ENCODE peak calls at places on chromosomes 6 and 20, in eight cellular contexts. One of them, this sample, is unnamed. For H3K79me2, the result is how much of the 10 kb centered on the place peaks cover.

GRCh38 chr6:28856617-28857000 is 67.2 kb downstream of the TRIM27 start:
- DNase-seq in GM23248: no peak
- DNase-seq in hepatocyte: no peak
- DNase-seq in SK-N-SH: no peak
- DNase-seq in K562: no peak
- DNase-seq in neural progenitor cell: no peak
- DNase-seq in OCI-LY7: peak
- DNase-seq in fibroblast of lung: no peak
- DNase-seq in this sample: no peak

GRCh38 chr6:14283600-14284235 is 166.1 kb downstream of the CD83 start:
- DNase-seq in OCI-LY7: no peak
- DNase-seq in neural progenitor cell: peak
- DNase-seq in GM23248: no peak
- DNase-seq in K562: no peak
- DNase-seq in fibroblast of lung: no peak
- DNase-seq in SK-N-SH: no peak
- DNase-seq in hepatocyte: no peak
- DNase-seq in this sample: no peak

GRCh38 chr20:41179961-41180360 is 42.6 kb downstream of the PLCG1 start:
- DNase-seq in OCI-LY7: no peak
- DNase-seq in SK-N-SH: no peak
- DNase-seq in GM23248: no peak
- DNase-seq in hepatocyte: no peak
- DNase-seq in neural progenitor cell: no peak
- DNase-seq in fibroblast of lung: no peak
- DNase-seq in K562: no peak
- DNase-seq in this sample: no peak

GRCh38 chr6:169589699-169590257 is 112.1 kb downstream of the WDR27 start:
- DNase-seq in OCI-LY7: no peak
- DNase-seq in SK-N-SH: no peak
- DNase-seq in hepatocyte: no peak
- DNase-seq in neural progenitor cell: no peak
- DNase-seq in fibroblast of lung: peak
- DNase-seq in K562: no peak
- DNase-seq in GM23248: peak
- DNase-seq in this sample: no peak

GRCh38 chr6:106103728-106104109 is 17.6 kb downstream of the PRDM1 start:
- DNase-seq in neural progenitor cell: no peak
- DNase-seq in OCI-LY7: no peak
- DNase-seq in K562: peak
- DNase-seq in GM23248: no peak
- DNase-seq in SK-N-SH: no peak
- DNase-seq in fibroblast of lung: no peak
- DNase-seq in hepatocyte: no peak
- DNase-seq in this sample: no peak

GRCh38 chr20:58583141-58583540 is 67.9 kb upstream of the APCDD1L start:
- DNase-seq in SK-N-SH: no peak
- DNase-seq in neural progenitor cell: no peak
- DNase-seq in GM23248: peak
- DNase-seq in fibroblast of lung: peak
- DNase-seq in OCI-LY7: no peak
- DNase-seq in hepatocyte: no peak
- DNase-seq in K562: no peak
- DNase-seq in this sample: peak

GRCh38 chr20:60001027-60001567 is 42.9 kb downstream of the CDH26 start:
- DNase-seq in SK-N-SH: no peak
- DNase-seq in fibroblast of lung: no peak
- DNase-seq in neural progenitor cell: no peak
- DNase-seq in hepatocyte: no peak
- DNase-seq in OCI-LY7: no peak
- DNase-seq in K562: no peak
- DNase-seq in GM23248: no peak
- DNase-seq in this sample: no peak

GRCh38 chr6:79888587-79888986 is 58.8 kb downstream of the ELOVL4 start:
- DNase-seq in OCI-LY7: no peak
- DNase-seq in neural progenitor cell: no peak
- DNase-seq in SK-N-SH: no peak
- DNase-seq in hepatocyte: no peak
- DNase-seq in GM23248: no peak
- DNase-seq in fibroblast of lung: no peak
- DNase-seq in K562: no peak
- DNase-seq in this sample: no peak

DNA sequence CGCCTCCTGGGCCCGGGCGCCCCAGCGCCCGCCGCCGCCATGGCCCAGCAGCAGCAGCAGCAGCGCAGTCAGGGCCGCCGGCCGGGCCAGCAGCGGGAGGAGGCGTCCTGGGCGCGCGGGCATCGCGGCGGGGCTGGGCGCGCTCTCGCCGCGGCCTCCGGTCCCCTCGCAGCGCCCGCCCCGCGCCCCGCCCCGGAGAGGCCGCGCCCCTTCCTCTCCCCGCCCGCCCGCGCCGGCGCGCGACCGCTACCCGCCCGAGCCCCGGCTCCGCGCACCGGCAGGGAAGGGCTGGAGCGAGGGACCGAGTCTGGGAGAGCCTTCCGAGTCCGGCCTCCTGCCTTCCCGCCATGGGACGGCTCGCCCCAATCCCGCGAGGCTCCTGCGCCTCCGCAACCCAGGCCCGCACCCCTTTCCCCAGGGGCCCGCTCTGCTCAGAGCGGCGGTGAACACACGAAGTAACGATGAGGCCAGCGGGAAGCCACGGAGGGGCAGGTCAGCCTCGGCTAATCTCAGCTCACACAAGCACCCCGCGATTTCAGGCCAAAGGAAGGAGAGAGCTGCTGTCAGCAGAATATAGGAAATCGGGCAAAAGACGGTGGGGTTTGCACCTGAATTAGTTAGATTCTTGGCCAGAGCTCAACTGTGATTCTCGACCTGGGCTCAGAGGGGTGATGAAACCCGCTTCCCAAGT is at the start of gene TXNDC5:
- DNase-seq in hepatocyte: peak
- DNase-seq in GM23248: peak
- DNase-seq in fibroblast of lung: peak
- DNase-seq in SK-N-SH: peak
- DNase-seq in OCI-LY7: peak
- DNase-seq in neural progenitor cell: peak
- DNase-seq in K562: peak
- DNase-seq in this sample: peak
- H3K79me2 ChIP-seq in hepatocyte: under half
- H3K79me2 ChIP-seq in GM23248: under half
- H3K79me2 ChIP-seq in fibroblast of lung: under half
- H3K79me2 ChIP-seq in SK-N-SH: under half
- H3K79me2 ChIP-seq in OCI-LY7: under half
- H3K79me2 ChIP-seq in neural progenitor cell: under half
- H3K79me2 ChIP-seq in K562: under half
- H3K79me2 ChIP-seq in this sample: under half

GRCh38 chr6:73586416-73586974 is 65.7 kb upstream of the EEF1A1 start:
- DNase-seq in K562: no peak
- DNase-seq in neural progenitor cell: no peak
- DNase-seq in hepatocyte: no peak
- DNase-seq in fibroblast of lung: peak
- DNase-seq in OCI-LY7: no peak
- DNase-seq in GM23248: peak
- DNase-seq in SK-N-SH: no peak
- DNase-seq in this sample: no peak
- H3K4me3 ChIP-seq in K562: no peak
- H3K4me3 ChIP-seq in neural progenitor cell: no peak
- H3K4me3 ChIP-seq in hepatocyte: no peak
- H3K4me3 ChIP-seq in fibroblast of lung: peak
- H3K4me3 ChIP-seq in OCI-LY7: peak
- H3K4me3 ChIP-seq in GM23248: peak
- H3K4me3 ChIP-seq in SK-N-SH: no peak
- H3K4me3 ChIP-seq in this sample: peak

GRCh38 chr6:30206799-30207618 is 6.2 kb downstream of the TRIM26 start:
- DNase-seq in neural progenitor cell: peak
- DNase-seq in hepatocyte: peak
- DNase-seq in K562: no peak
- DNase-seq in GM23248: peak
- DNase-seq in SK-N-SH: no peak
- DNase-seq in fibroblast of lung: peak
- DNase-seq in OCI-LY7: peak
- DNase-seq in this sample: peak
- H3K27ac ChIP-seq in neural progenitor cell: peak
- H3K27ac ChIP-seq in hepatocyte: peak
- H3K27ac ChIP-seq in K562: no peak
- H3K27ac ChIP-seq in GM23248: peak
- H3K27ac ChIP-seq in SK-N-SH: no peak
- H3K27ac ChIP-seq in fibroblast of lung: no peak
- H3K27ac ChIP-seq in OCI-LY7: peak
- H3K27ac ChIP-seq in this sample: peak

GRCh38 chr6:31654574-31655348 is 933 bp upstream of the APOM start:
- DNase-seq in K562: no peak
- DNase-seq in hepatocyte: no peak
- DNase-seq in fibroblast of lung: no peak
- DNase-seq in GM23248: no peak
- DNase-seq in SK-N-SH: no peak
- DNase-seq in neural progenitor cell: no peak
- DNase-seq in OCI-LY7: no peak
- DNase-seq in this sample: no peak
- H3K79me2 ChIP-seq in K562: half or more
- H3K79me2 ChIP-seq in hepatocyte: half or more
- H3K79me2 ChIP-seq in fibroblast of lung: under half
- H3K79me2 ChIP-seq in GM23248: half or more
- H3K79me2 ChIP-seq in SK-N-SH: half or more
- H3K79me2 ChIP-seq in neural progenitor cell: half or more
- H3K79me2 ChIP-seq in OCI-LY7: under half
- H3K79me2 ChIP-seq in this sample: half or more

GRCh38 chr6:159170333-159170672 is 1.1 kb downstream of the FNDC1 start:
- DNase-seq in OCI-LY7: no peak
- DNase-seq in GM23248: no peak
- DNase-seq in neural progenitor cell: no peak
- DNase-seq in SK-N-SH: no peak
- DNase-seq in K562: no peak
- DNase-seq in fibroblast of lung: peak
- DNase-seq in hepatocyte: no peak
- DNase-seq in this sample: no peak
- H3K4me3 ChIP-seq in OCI-LY7: no peak
- H3K4me3 ChIP-seq in GM23248: peak
- H3K4me3 ChIP-seq in neural progenitor cell: peak
- H3K4me3 ChIP-seq in SK-N-SH: no peak
- H3K4me3 ChIP-seq in K562: no peak
- H3K4me3 ChIP-seq in fibroblast of lung: no peak
- H3K4me3 ChIP-seq in hepatocyte: peak
- H3K4me3 ChIP-seq in this sample: peak

GRCh38 chr6:5997420-5998093 is 9.2 kb downstream of the NRN1 start:
- DNase-seq in GM23248: peak
- DNase-seq in fibroblast of lung: no peak
- DNase-seq in K562: no peak
- DNase-seq in hepatocyte: no peak
- DNase-seq in OCI-LY7: peak
- DNase-seq in neural progenitor cell: peak
- DNase-seq in SK-N-SH: peak
- DNase-seq in this sample: peak

GRCh38 chr6:5996701-5997419 is 9.9 kb downstream of the NRN1 start:
- DNase-seq in neural progenitor cell: peak
- DNase-seq in GM23248: peak
- DNase-seq in K562: no peak
- DNase-seq in OCI-LY7: no peak
- DNase-seq in fibroblast of lung: no peak
- DNase-seq in hepatocyte: peak
- DNase-seq in SK-N-SH: peak
- DNase-seq in this sample: peak

GRCh38 chr6:5998236-5998635 is 8.5 kb downstream of the NRN1 start:
- DNase-seq in hepatocyte: no peak
- DNase-seq in OCI-LY7: no peak
- DNase-seq in neural progenitor cell: peak
- DNase-seq in GM23248: peak
- DNase-seq in fibroblast of lung: no peak
- DNase-seq in K562: no peak
- DNase-seq in SK-N-SH: no peak
- DNase-seq in this sample: peak

GRCh38 chr6:5999688-6000608 is 6.8 kb downstream of the NRN1 start:
- DNase-seq in SK-N-SH: no peak
- DNase-seq in OCI-LY7: no peak
- DNase-seq in hepatocyte: no peak
- DNase-seq in GM23248: no peak
- DNase-seq in fibroblast of lung: no peak
- DNase-seq in K562: no peak
- DNase-seq in neural progenitor cell: peak
- DNase-seq in this sample: peak

GRCh38 chr6:5998741-5999687 is 7.7 kb downstream of the NRN1 start:
- DNase-seq in GM23248: peak
- DNase-seq in OCI-LY7: no peak
- DNase-seq in fibroblast of lung: no peak
- DNase-seq in SK-N-SH: peak
- DNase-seq in neural progenitor cell: peak
- DNase-seq in K562: no peak
- DNase-seq in hepatocyte: no peak
- DNase-seq in this sample: peak
- H3K27ac ChIP-seq in GM23248: peak
- H3K27ac ChIP-seq in OCI-LY7: no peak
- H3K27ac ChIP-seq in fibroblast of lung: no peak
- H3K27ac ChIP-seq in SK-N-SH: no peak
- H3K27ac ChIP-seq in neural progenitor cell: no peak
- H3K27ac ChIP-seq in K562: no peak
- H3K27ac ChIP-seq in hepatocyte: no peak
- H3K27ac ChIP-seq in this sample: no peak

GRCh38 chr20:48795732-48796131 is 32.1 kb downstream of the PREX1 start:
- DNase-seq in SK-N-SH: no peak
- DNase-seq in OCI-LY7: no peak
- DNase-seq in K562: no peak
- DNase-seq in hepatocyte: no peak
- DNase-seq in neural progenitor cell: no peak
- DNase-seq in fibroblast of lung: no peak
- DNase-seq in GM23248: no peak
- DNase-seq in this sample: no peak

GRCh38 chr20:48795058-48795457 is 32.7 kb downstream of the PREX1 start:
- DNase-seq in fibroblast of lung: no peak
- DNase-seq in neural progenitor cell: no peak
- DNase-seq in GM23248: no peak
- DNase-seq in K562: no peak
- DNase-seq in hepatocyte: no peak
- DNase-seq in SK-N-SH: no peak
- DNase-seq in OCI-LY7: no peak
- DNase-seq in this sample: no peak

GRCh38 chr20:48797850-48798747 is 29.7 kb downstream of the PREX1 start:
- DNase-seq in OCI-LY7: no peak
- DNase-seq in K562: no peak
- DNase-seq in neural progenitor cell: peak
- DNase-seq in SK-N-SH: no peak
- DNase-seq in GM23248: no peak
- DNase-seq in hepatocyte: no peak
- DNase-seq in fibroblast of lung: no peak
- DNase-seq in this sample: no peak

GRCh38 chr20:48799315-48800105 is 28.3 kb downstream of the PREX1 start:
- DNase-seq in K562: no peak
- DNase-seq in neural progenitor cell: no peak
- DNase-seq in GM23248: no peak
- DNase-seq in SK-N-SH: peak
- DNase-seq in OCI-LY7: no peak
- DNase-seq in fibroblast of lung: no peak
- DNase-seq in hepatocyte: no peak
- DNase-seq in this sample: no peak

DNA sequence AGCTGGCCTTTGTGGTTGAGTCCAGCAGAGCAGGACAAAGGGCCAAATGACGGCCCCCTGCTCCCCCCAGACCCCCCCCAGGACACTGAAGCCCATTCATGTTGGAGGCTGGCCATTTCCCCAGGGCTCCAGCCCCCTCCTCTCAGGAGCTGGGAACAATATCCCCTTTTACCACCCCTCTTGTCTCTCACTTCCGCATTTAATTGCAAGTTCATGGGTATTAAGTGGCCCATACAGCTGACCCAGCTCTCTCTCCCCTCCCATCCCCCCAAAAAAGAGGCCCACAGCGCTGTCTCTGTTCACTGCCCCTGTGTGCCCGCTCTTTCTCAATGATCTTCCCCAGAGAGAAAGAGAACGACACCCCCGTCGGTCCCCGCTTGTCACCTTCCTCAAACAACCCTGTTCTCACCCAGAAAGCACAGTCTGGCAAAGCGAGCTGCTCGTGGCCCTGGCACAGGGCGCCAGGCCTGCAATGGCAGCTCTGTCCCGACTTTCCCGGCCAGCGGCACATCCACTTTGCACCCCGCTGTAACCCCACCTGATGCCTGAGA is 30.4 kb downstream of the PREX1 start:
- DNase-seq in fibroblast of lung: no peak
- DNase-seq in hepatocyte: no peak
- DNase-seq in OCI-LY7: no peak
- DNase-seq in GM23248: no peak
- DNase-seq in neural progenitor cell: peak
- DNase-seq in SK-N-SH: no peak
- DNase-seq in K562: no peak
- DNase-seq in this sample: no peak
- H3K79me2 ChIP-seq in fibroblast of lung: under half
- H3K79me2 ChIP-seq in hepatocyte: under half
- H3K79me2 ChIP-seq in OCI-LY7: under half
- H3K79me2 ChIP-seq in GM23248: under half
- H3K79me2 ChIP-seq in neural progenitor cell: under half
- H3K79me2 ChIP-seq in SK-N-SH: under half
- H3K79me2 ChIP-seq in K562: under half
- H3K79me2 ChIP-seq in this sample: under half